ENCODE peak calls at places on chromosome 5, in seven cellular contexts. O is gastrocnemius medialis, W is spleen, Z is K562, M is Peyer's patch, S is pancreas, Q is upper lobe of right lung. A is an unnamed sample. For H3K27me3 and H3K4me1, the result is how much of the 10 kb centered on the place peaks cover.

GRCh38 chr5:123518111-123518510 is 6.1 kb downstream of the CSNK1G3 start:
- DNase-seq in O (no peak), W (no peak), Z (no peak), M (no peak), S (no peak), Q (no peak), A (no peak)

GRCh38 chr5:124457101-124457500 is 289.3 kb downstream of the ZNF608 start:
- DNase-seq in O (no peak), W (no peak), Z (no peak), M (no peak), S (no peak), Q (no peak), A (no peak)

GRCh38 chr5:60334281-60334713 is 365.7 kb downstream of the DEPDC1B start:
- DNase-seq in O (no peak), W (no peak), Z (no peak), M (no peak), S (no peak), Q (no peak), A (peak)

GRCh38 chr5:40409600-40409999 is 270.1 kb upstream of the PTGER4 start:
- DNase-seq in O (no peak), W (peak), Z (no peak), M (peak), S (no peak), Q (no peak), A (no peak)

GRCh38 chr5:154502180-154502579 is 24.2 kb upstream of the HAND1 start:
- DNase-seq in O (no peak), W (no peak), Z (no peak), M (no peak), S (no peak), Q (no peak), A (no peak)

GRCh38 chr5:89470658-89471057 is 587.7 kb upstream of the MEF2C start:
- DNase-seq in O (peak), W (no peak), Z (no peak), M (no peak), S (no peak), Q (no peak), A (no peak)

GRCh38 chr5:130011986-130012385 is 107.7 kb downstream of the CHSY3 start:
- DNase-seq in O (no peak), W (no peak), Z (no peak), M (no peak), S (no peak), Q (no peak), A (no peak)

GRCh38 chr5:149441194-149441753 is 62.2 kb upstream of the IL17B start:
- DNase-seq in O (no peak), W (no peak), Z (no peak), M (no peak), S (no peak), Q (no peak), A (no peak)

GRCh38 chr5:118545050-118545449 is 443.3 kb downstream of the DTWD2 start:
- DNase-seq in O (no peak), W (no peak), Z (no peak), M (no peak), S (no peak), Q (no peak), A (no peak)

GRCh38 chr5:96699186-96699820 is 37.1 kb downstream of the CAST start:
- DNase-seq in O (no peak), W (no peak), Z (peak), M (no peak), S (no peak), Q (no peak), A (no peak)

GRCh38 chr5:109709225-109709624 is 19.5 kb downstream of the MAN2A1 start:
- DNase-seq in O (no peak), W (no peak), Z (no peak), M (no peak), S (peak), Q (no peak), A (no peak)

GRCh38 chr5:157178961-157179360 is 1.7 kb upstream of the ITK start:
- DNase-seq in O (no peak), W (no peak), Z (no peak), M (no peak), S (no peak), Q (no peak), A (no peak)

GRCh38 chr5:68319316-68320093 is 103.9 kb downstream of the PIK3R1 start:
- DNase-seq in O (no peak), W (no peak), Z (no peak), M (no peak), S (no peak), Q (no peak), A (no peak)

GRCh38 chr5:172104801-172105701 is 83.0 kb downstream of the STK10 start:
- DNase-seq in O (no peak), W (peak), Z (no peak), M (no peak), S (no peak), Q (no peak), A (no peak)

GRCh38 chr5:156641690-156642089 is 208.4 kb upstream of the PPP1R2B start:
- DNase-seq in O (no peak), W (no peak), Z (no peak), M (no peak), S (no peak), Q (no peak), A (no peak)

GRCh38 chr5:59746261-59746765 is 147.2 kb downstream of the PDE4D start:
- DNase-seq in O (no peak), W (no peak), Z (no peak), M (no peak), S (no peak), Q (no peak), A (no peak)

GRCh38 chr5:179795049-179795862 is 1.5 kb downstream of the LTC4S start:
- DNase-seq in O (no peak), W (peak), Z (no peak), M (no peak), S (peak), Q (peak), A (no peak)

GRCh38 chr5:43680286-43680685 is 77.3 kb downstream of the NNT start:
- DNase-seq in O (no peak), W (no peak), Z (no peak), M (no peak), S (no peak), Q (no peak), A (no peak)

GRCh38 chr5:173753307-173754168 is 134.6 kb upstream of the CPEB4 start:
- DNase-seq in O (peak), W (no peak), Z (peak), M (no peak), S (no peak), Q (peak), A (no peak)

GRCh38 chr5:159097461-159098284 is 2.0 kb downstream of the EBF1 start:
- DNase-seq in O (no peak), W (peak), Z (no peak), M (peak), S (no peak), Q (no peak), A (no peak)

GRCh38 chr5:154516475-154516874 is 38.4 kb upstream of the HAND1 start:
- DNase-seq in O (no peak), W (no peak), Z (no peak), M (no peak), S (no peak), Q (peak), A (no peak)

GRCh38 chr5:163915481-163915961 is 410.1 kb downstream of the MAT2B start:
- DNase-seq in O (no peak), W (peak), Z (no peak), M (peak), S (no peak), Q (peak), A (no peak)

GRCh38 chr5:96260009-96260408 is 173.0 kb downstream of the PCSK1 start:
- DNase-seq in O (no peak), W (no peak), Z (no peak), M (no peak), S (no peak), Q (no peak), A (no peak)

GRCh38 chr5:139806111-139806510 is 10.5 kb downstream of the PSD2 start:
- DNase-seq in O (no peak), W (no peak), Z (no peak), M (no peak), S (peak), Q (no peak), A (no peak)
- H3K27me3 ChIP-seq in O (under half), W (under half), Z (half or more), M (under half), S (under half), Q (under half), A (under half)

DNA sequence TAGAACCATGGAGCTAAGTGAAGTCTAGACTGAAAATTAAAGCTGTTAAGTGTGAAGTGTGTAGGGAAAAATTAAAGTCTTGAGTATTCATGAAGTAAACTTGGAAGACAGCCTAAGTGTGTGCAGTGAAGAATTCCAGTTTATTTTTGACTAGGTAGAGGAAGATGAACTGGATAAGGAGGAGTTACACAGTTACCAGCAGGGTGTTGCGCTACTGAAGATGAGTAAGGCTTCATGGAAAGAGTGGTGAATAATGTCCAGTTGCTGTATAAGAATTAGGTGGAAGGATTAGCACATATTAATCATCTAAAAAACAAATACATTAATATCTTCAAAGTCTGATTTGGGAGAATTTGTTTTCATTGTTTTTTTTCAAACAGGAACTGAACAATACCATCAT is 5.8 kb upstream of the CHD1 start:
- DNase-seq in O (no peak), W (no peak), Z (peak), M (no peak), S (no peak), Q (no peak), A (no peak)
- H3K4me1 ChIP-seq in O (half or more), W (half or more), Z (under half), M (under half), S (under half), Q (under half), A (under half)

DNA sequence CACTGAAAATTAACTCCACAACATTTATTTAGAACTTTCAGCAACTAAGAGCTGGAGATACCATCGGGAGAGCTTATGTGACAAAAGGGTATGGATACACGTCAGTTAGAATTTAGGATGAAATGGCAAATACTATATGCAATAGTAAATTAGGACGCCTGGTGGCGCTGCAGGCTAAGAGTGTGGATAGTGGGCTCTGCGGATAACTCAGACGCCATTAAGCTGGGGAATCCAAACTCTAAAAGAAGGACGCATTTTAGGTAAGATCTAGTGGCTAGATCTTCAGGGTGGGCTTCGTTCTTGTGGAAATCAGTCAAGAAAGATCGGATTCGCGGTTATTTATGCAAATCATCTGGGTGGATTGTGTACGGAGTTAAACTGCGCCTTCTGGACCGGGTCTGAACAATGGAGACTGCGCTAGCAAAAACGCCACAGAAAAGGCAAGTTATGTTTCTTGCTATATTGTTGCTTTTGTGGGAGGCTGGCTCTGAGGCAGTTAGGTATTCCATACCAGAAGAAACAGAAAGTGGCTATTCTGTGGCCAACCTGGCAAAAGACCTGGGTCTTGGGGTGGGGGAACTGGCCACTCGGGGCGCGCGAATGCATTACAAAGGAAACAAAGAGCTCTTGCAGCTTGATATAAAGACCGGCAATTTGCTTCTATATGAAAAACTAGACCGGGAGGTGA is at the start of gene PCDHB5:
- DNase-seq in O (no peak), W (no peak), Z (peak), M (no peak), S (peak), Q (no peak), A (no peak)
- TF ChIP-seq CTCF in O (no peak), W (no peak), Z (peak), M (no peak), S (peak), Q (peak), A (peak)

GRCh38 chr5:112106878-112107277 is 312.2 kb downstream of the EPB41L4A start:
- DNase-seq in O (no peak), W (no peak), Z (no peak), M (no peak), S (no peak), Q (no peak), A (no peak)

GRCh38 chr5:112113565-112113964 is 305.5 kb downstream of the EPB41L4A start:
- DNase-seq in O (no peak), W (no peak), Z (no peak), M (no peak), S (no peak), Q (no peak), A (no peak)

GRCh38 chr5:112109331-112109993 is 309.6 kb downstream of the EPB41L4A start:
- DNase-seq in O (no peak), W (no peak), Z (no peak), M (no peak), S (peak), Q (peak), A (no peak)
- H3K27me3 ChIP-seq in O (under half), W (under half), Z (under half), M (under half), S (under half), Q (under half), A (under half)

GRCh38 chr5:170313344-170313743 is 15.8 kb upstream of the LCP2 start:
- DNase-seq in O (no peak), W (no peak), Z (peak), M (no peak), S (no peak), Q (no peak), A (no peak)

GRCh38 chr5:170315154-170315553 is 17.6 kb upstream of the LCP2 start:
- DNase-seq in O (peak), W (no peak), Z (no peak), M (no peak), S (no peak), Q (no peak), A (peak)

GRCh38 chr5:170314696-170315095 is 17.1 kb upstream of the LCP2 start:
- DNase-seq in O (no peak), W (peak), Z (no peak), M (no peak), S (no peak), Q (no peak), A (no peak)

GRCh38 chr5:170319281-170319680 is 21.7 kb upstream of the LCP2 start:
- DNase-seq in O (no peak), W (peak), Z (no peak), M (no peak), S (no peak), Q (no peak), A (no peak)

DNA sequence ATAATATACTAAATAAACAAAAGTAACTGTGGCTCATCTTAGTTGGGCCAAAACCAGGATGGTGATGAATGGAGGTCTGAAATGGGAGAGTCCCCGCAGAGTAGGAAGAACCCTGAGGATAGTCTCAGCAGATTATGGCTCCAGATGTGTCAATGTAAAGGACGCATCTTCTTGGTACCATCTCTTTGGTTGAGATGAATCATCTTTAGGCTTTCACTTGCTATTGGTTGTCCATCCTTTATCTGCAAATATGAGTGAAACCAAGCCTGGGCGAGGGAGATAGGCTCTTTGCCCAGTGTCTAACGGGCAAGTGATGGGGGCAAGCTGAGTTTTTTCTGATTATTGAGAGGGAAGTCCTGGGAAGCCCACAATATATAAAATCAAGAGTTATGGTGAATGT is 19.4 kb upstream of the LCP2 start:
- DNase-seq in O (no peak), W (no peak), Z (peak), M (no peak), S (no peak), Q (no peak), A (no peak)
- H3K4me1 ChIP-seq in O (under half), W (under half), Z (under half), M (under half), S (under half), Q (under half), A (under half)

GRCh38 chr5:135042595-135042994 is 8.6 kb upstream of the PITX1 start:
- DNase-seq in O (no peak), W (no peak), Z (no peak), M (no peak), S (no peak), Q (no peak), A (no peak)
- TF ChIP-seq CTCF in O (no peak), W (no peak), Z (no peak), M (no peak), S (no peak), Q (no peak), A (no peak)

GRCh38 chr5:56190500-56190899 is 42.6 kb downstream of the ANKRD55 start:
- DNase-seq in O (no peak), W (no peak), Z (no peak), M (peak), S (no peak), Q (no peak), A (no peak)

GRCh38 chr5:56183507-56183906 is 49.6 kb downstream of the ANKRD55 start:
- DNase-seq in O (no peak), W (no peak), Z (no peak), M (no peak), S (no peak), Q (no peak), A (no peak)

GRCh38 chr5:56191646-56192045 is 41.5 kb downstream of the ANKRD55 start:
- DNase-seq in O (no peak), W (no peak), Z (no peak), M (no peak), S (no peak), Q (no peak), A (no peak)

DNA sequence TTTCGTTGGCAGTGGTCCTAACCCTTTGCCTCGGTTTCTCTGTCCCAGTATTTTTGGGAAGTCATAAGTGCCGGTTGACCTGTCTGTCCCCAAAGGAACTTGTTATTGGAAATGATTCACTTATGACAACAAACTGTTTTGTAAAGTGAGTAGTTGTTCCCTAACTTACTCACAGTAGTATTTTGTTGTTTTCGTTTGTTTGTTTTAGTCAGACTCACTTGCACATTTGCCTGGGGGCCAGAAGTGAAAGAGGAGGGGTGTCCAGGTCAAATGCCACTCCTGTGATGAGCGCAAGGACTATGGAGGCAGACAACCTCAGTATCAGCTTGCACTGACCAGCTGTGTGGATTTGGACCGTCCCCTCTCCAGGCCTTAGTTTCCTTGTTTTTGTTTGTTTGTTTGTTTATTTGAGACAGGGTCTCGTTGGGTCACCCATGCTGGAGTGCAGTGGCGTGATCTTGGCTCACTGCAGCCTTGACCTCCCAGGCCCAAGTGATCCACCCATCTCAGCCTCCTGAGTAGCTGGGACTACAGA is 47.3 kb downstream of the ANKRD55 start:
- DNase-seq in O (no peak), W (no peak), Z (no peak), M (no peak), S (no peak), Q (no peak), A (no peak)
- H3K27me3 ChIP-seq in O (under half), W (under half), Z (under half), M (under half), S (under half), Q (under half), A (under half)

A was measured in ascending aorta.